ENCODE peak calls at places on chromosomes 1 and 21, in five cellular contexts. N is H9, Q is IMR-90, W is neuronal stem cell, E is H1. V is an unnamed sample.

GRCh38 chr1:75475709-75476108 is 135.2 kb downstream of the SLC44A5 start:
- DNase-seq in N (no peak), Q (no peak), W (no peak), E (no peak), V (no peak)

GRCh38 chr1:31038360-31038759 is 27.2 kb downstream of the PUM1 start:
- DNase-seq in N (no peak), Q (peak), W (no peak), E (no peak), V (peak)

GRCh38 chr1:153734380-153735089 is 6.7 kb downstream of the INTS3 start:
- DNase-seq in N (no peak), Q (no peak), W (no peak), E (no peak), V (no peak)

GRCh38 chr1:233909195-233909594 is 4.7 kb downstream of the SLC35F3 start:
- DNase-seq in N (no peak), Q (no peak), W (no peak), E (no peak), V (no peak)

GRCh38 chr21:42466700-42467612 is 29.1 kb downstream of the RSPH1 start:
- DNase-seq in N (peak), Q (peak), W (no peak), E (no peak), V (peak)

GRCh38 chr1:96388421-96389310 is 332.9 kb upstream of the PTBP2 start:
- DNase-seq in N (no peak), Q (peak), W (no peak), E (no peak), V (peak)

GRCh38 chr1:14064649-14065442 is 364.9 kb downstream of the PRDM2 start:
- DNase-seq in N (no peak), Q (no peak), W (no peak), E (no peak), V (no peak)

GRCh38 chr1:17023103-17023502 is 11.4 kb upstream of the ATP13A2 start:
- DNase-seq in N (no peak), Q (no peak), W (no peak), E (no peak), V (no peak)

GRCh38 chr1:164804366-164804765 is 245.4 kb downstream of the PBX1 start:
- DNase-seq in N (no peak), Q (peak), W (no peak), E (no peak), V (no peak)

GRCh38 chr1:47713333-47713953 is 275.6 kb downstream of the FOXD2 start:
- DNase-seq in N (no peak), Q (no peak), W (no peak), E (no peak), V (no peak)

GRCh38 chr1:53826367-53826766 is 11.7 kb downstream of the NDC1 start:
- DNase-seq in N (no peak), Q (peak), W (no peak), E (no peak), V (peak)

GRCh38 chr1:14715771-14716170 is 117.3 kb downstream of the KAZN start:
- DNase-seq in N (no peak), Q (no peak), W (no peak), E (no peak), V (no peak)

GRCh38 chr1:234998174-234998741 is 130.4 kb downstream of the TOMM20 start:
- DNase-seq in N (peak), Q (no peak), W (no peak), E (no peak), V (peak)

GRCh38 chr1:161733526-161733925 is 12.2 kb downstream of the FCRLB start:
- DNase-seq in N (no peak), Q (peak), W (no peak), E (no peak), V (peak)

GRCh38 chr1:178282949-178283367 is 189.1 kb downstream of the RASAL2 start:
- DNase-seq in N (no peak), Q (peak), W (no peak), E (no peak), V (peak)

GRCh38 chr1:22118291-22118992 is 24.5 kb downstream of the WNT4 start:
- DNase-seq in N (no peak), Q (no peak), W (no peak), E (no peak), V (no peak)

GRCh38 chr1:101200513-101200912 is 36.3 kb upstream of the S1PR1 start:
- DNase-seq in N (peak), Q (peak), W (no peak), E (no peak), V (peak)

GRCh38 chr1:79692519-79692918 is 686.0 kb upstream of the ADGRL4 start:
- DNase-seq in N (no peak), Q (no peak), W (no peak), E (no peak), V (no peak)

GRCh38 chr1:41977329-41977728 is 58.6 kb upstream of the HIVEP3 start:
- DNase-seq in N (no peak), Q (no peak), W (no peak), E (no peak), V (no peak)

GRCh38 chr1:170426596-170426995 is 105.4 kb upstream of the GORAB start:
- DNase-seq in N (no peak), Q (no peak), W (no peak), E (peak), V (no peak)

GRCh38 chr1:15696956-15697521 is 12.9 kb downstream of the PLEKHM2 start:
- DNase-seq in N (no peak), Q (no peak), W (no peak), E (no peak), V (no peak)

GRCh38 chr21:32921632-32922230 is 104.0 kb upstream of the OLIG2 start:
- DNase-seq in N (peak), Q (peak), W (no peak), E (peak), V (no peak)

GRCh38 chr21:28333455-28334108 is 659.1 kb downstream of the LTN1 start:
- DNase-seq in N (no peak), Q (peak), W (no peak), E (no peak), V (peak)

GRCh38 chr1:199089393-199090122 is 450.7 kb downstream of the PTPRC start:
- DNase-seq in N (no peak), Q (peak), W (no peak), E (no peak), V (no peak)

GRCh38 chr21:46195595-46196195 is 11.4 kb upstream of the SPATC1L start:
- DNase-seq in N (no peak), Q (no peak), W (no peak), E (peak), V (no peak)

GRCh38 chr1:43057567-43057966 is 98.9 kb upstream of the SLC2A1 start:
- DNase-seq in N (no peak), Q (no peak), W (no peak), E (no peak), V (no peak)

GRCh38 chr1:41917835-41918449 is 780 bp downstream of the HIVEP3 start:
- DNase-seq in N (peak), Q (peak), W (peak), E (peak), V (peak)

GRCh38 chr1:47712596-47713299 is 274.9 kb downstream of the FOXD2 start:
- DNase-seq in N (no peak), Q (no peak), W (no peak), E (no peak), V (no peak)

GRCh38 chr1:228735871-228736586 is 750 bp downstream of the RHOU start:
- DNase-seq in N (peak), Q (peak), W (no peak), E (peak), V (peak)

GRCh38 chr21:43333301-43334062 is 93.4 kb downstream of the SIK1 start:
- DNase-seq in N (peak), Q (peak), W (peak), E (no peak), V (peak)

GRCh38 chr1:25045480-25046193 is 115.6 kb upstream of the RUNX3 start:
- DNase-seq in N (no peak), Q (no peak), W (no peak), E (no peak), V (no peak)

GRCh38 chr1:1318131-1318652 is 6.3 kb downstream of the INTS11 start:
- DNase-seq in N (no peak), Q (peak), W (no peak), E (no peak), V (peak)
- H3K23ac ChIP-seq in N (no peak), Q (no peak), W (no peak), E (no peak), V (no peak)

GRCh38 chr1:109892476-109893368 is 17.9 kb upstream of the CSF1 start:
- DNase-seq in N (no peak), Q (peak), W (no peak), E (no peak), V (peak)
- H4K91ac ChIP-seq in N (no peak), Q (peak), W (no peak), E (no peak), V (peak)

DNA sequence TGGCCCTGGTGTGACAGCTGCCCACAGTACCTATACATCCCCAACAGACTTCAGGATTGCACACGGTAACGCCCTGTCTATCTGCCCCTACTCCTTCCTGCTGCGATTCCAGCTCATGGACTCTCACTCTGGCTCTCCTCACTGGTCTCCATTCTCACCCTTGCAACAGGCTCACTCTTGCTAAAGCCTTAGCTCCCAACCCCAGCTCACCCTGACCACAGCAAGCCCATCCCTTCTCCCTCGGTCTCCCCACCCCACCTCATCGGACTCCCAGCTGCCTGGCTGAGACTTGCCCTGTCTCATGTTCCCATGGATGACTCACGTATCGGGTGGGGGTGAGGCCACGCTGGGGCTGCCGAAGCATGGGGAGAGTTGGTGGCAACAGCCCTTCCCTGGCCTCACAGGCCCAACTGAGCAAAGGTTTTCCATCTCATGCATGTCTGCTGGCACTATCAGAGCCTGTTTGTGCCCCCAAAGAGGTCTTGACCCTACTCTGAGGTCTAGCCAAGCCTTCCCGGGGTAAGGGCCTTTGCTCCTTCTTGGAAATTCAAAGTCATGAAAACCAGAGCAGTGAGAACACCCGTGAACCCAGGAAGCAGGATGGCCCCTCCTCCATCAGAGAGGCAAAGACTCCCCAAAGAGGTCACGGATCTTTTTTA is 7.1 kb downstream of the PHLDA3 start:
- DNase-seq in N (no peak), Q (peak), W (no peak), E (no peak), V (peak)
- H3K23ac ChIP-seq in N (no peak), Q (peak), W (peak), E (no peak), V (no peak)

GRCh38 chr21:38669186-38669585 is 136.5 kb upstream of the ETS2 start:
- DNase-seq in N (peak), Q (peak), W (no peak), E (no peak), V (peak)

GRCh38 chr21:38668067-38668466 is 137.7 kb upstream of the ETS2 start:
- DNase-seq in N (no peak), Q (no peak), W (no peak), E (no peak), V (no peak)

GRCh38 chr21:38668501-38668900 is 137.2 kb upstream of the ETS2 start:
- DNase-seq in N (no peak), Q (no peak), W (no peak), E (no peak), V (no peak)

GRCh38 chr21:38675450-38675849 is 130.3 kb upstream of the ETS2 start:
- DNase-seq in N (no peak), Q (no peak), W (no peak), E (no peak), V (no peak)

DNA sequence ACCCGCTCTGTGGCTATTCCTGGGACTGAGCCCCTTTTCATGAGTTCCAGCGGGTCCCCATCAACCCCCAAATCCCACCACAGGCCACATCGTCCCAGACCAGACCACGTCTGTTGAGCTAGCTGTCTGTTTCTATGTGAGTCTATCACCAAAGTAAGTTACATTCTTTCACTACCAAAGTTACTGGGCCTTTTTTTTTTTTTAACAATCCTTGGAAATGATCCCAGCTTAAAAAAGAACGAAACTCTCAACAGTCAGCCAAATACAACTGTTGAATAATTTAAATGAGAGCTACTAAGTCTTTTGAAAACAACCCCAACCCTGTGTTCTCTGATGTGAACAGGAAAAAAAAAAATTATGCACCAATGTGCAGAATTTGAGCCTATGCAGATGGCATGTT is 134.0 kb upstream of the ETS2 start:
- DNase-seq in N (no peak), Q (no peak), W (no peak), E (no peak), V (no peak)
- H4K91ac ChIP-seq in N (no peak), Q (no peak), W (no peak), E (no peak), V (no peak)

GRCh38 chr1:156676450-156676819 is 772 bp downstream of the NES start:
- DNase-seq in N (no peak), Q (no peak), W (no peak), E (peak), V (no peak)
- H3K23ac ChIP-seq in N (no peak), Q (peak), W (peak), E (no peak), V (no peak)

DNA sequence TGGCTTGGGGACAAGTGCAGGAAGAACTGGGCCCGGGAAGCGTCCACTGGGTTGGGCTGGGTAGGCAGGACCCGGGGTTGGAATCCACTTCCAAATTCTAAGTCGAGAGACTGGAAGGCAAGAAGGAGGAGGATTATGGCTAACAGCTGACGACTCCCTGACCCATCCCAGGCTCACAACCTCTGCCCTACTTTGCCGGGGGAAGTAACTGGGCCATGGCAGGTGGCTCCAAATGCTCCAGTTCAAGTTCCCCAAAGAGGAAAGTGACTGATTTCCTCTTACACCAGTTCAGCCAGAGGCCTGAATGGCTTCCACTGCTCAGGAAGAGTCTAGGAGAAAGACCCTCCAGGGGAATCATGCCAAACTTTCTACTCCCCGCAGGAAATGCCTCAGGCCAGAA is 11.4 kb downstream of the EMC1 start:
- DNase-seq in N (no peak), Q (no peak), W (no peak), E (no peak), V (no peak)
- H4K91ac ChIP-seq in N (no peak), Q (no peak), W (no peak), E (no peak), V (no peak)

GRCh38 chr1:54888080-54888733 is 1.2 kb upstream of the DHCR24 start:
- DNase-seq in N (peak), Q (no peak), W (no peak), E (no peak), V (no peak)

GRCh38 chr1:54887665-54888071 is 673 bp upstream of the DHCR24 start:
- DNase-seq in N (peak), Q (no peak), W (peak), E (no peak), V (peak)

GRCh38 chr1:54885863-54886723 is 902 bp downstream of the DHCR24 start:
- DNase-seq in N (no peak), Q (no peak), W (no peak), E (peak), V (peak)

GRCh38 chr1:54885237-54885679 is 1.7 kb downstream of the DHCR24 start:
- DNase-seq in N (no peak), Q (no peak), W (no peak), E (no peak), V (no peak)

DNA sequence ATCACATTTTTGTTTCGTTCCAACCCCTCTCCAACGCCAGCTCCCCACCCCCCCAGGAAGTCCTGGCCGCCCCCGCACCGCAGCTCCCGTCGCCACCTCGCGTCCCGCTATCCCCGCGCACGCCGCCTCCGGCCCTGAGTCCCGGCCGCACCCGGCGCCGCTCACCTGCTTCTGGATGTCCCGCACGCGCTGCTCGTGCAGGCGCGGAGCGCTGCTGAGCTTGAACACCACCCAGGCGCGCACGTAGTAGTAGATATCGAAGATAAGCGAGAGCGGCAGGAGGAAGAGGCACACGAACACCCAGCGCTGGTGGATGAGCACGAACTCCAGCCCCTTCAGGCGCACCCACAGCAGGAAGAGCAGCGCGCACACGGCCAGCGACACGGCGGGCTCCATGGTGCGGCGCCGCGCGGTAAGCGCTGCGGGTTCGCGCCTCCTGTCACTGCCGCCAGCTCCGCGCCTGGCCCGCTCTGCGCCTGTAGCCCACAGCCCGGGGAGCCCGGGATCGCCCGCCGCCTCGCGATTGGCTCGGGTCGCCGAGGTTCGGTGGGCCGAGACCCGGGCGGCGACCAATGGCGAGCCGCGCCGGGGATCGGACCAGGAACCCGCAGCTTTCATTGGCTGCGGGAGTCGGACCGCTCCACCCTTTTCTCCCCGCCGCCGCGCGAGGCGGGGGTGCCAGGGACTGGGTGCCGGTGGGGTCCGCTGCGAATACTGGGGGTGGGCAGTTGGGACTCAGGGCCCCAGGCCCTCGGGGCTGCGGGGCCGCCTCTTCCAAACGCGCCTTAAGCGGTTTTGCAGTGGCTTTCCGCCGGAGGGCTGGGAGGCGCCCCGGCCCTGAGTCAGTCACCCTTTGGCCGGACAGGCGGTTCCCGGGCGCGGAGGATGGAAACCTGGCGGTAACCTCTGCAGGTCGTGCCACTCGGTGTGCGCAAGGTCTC is at the start of gene DHCR24:
- DNase-seq in N (peak), Q (peak), W (peak), E (peak), V (peak)
- H3K23ac ChIP-seq in N (no peak), Q (peak), W (peak), E (no peak), V (peak)

GRCh38 chr1:12186277-12186985 is 19.6 kb downstream of the TNFRSF1B start:
- DNase-seq in N (no peak), Q (peak), W (no peak), E (no peak), V (peak)
- H4K91ac ChIP-seq in N (no peak), Q (peak), W (no peak), E (no peak), V (peak)

GRCh38 chr1:61247051-61247854 is 164.9 kb downstream of the NFIA start:
- DNase-seq in N (no peak), Q (no peak), W (no peak), E (no peak), V (no peak)
- H3K23ac ChIP-seq in N (no peak), Q (no peak), W (no peak), E (no peak), V (no peak)

GRCh38 chr1:2134232-2134603 is 60.4 kb downstream of the FAAP20 start:
- DNase-seq in N (no peak), Q (no peak), W (no peak), E (no peak), V (no peak)
- H4K91ac ChIP-seq in N (no peak), Q (no peak), W (no peak), E (no peak), V (no peak)